ENCODE peak calls at places on chromosomes 7 and 10, in five cellular contexts. O is fibroblast of mammary gland, D is foreskin fibroblast, K is heart right ventricle, A is epithelial cell of esophagus. C is an unnamed sample.

GRCh38 chr7:91348686-91349085 is 84.5 kb downstream of the FZD1 start:
- DNase-seq in O (peak), D (peak), K (no peak), A (no peak), C (no peak)

GRCh38 chr7:114916261-114916892 is 5.5 kb upstream of the MDFIC start:
- DNase-seq in O (no peak), D (no peak), K (no peak), A (no peak), C (no peak)

GRCh38 chr10:35909291-35909690 is 267.2 kb upstream of the FZD8 start:
- DNase-seq in O (no peak), D (no peak), K (no peak), A (no peak), C (no peak)

GRCh38 chr10:100138921-100139496 is 46.8 kb downstream of the ERLIN1 start:
- DNase-seq in O (no peak), D (no peak), K (no peak), A (no peak), C (no peak)

GRCh38 chr10:125375210-125375609 is 214.8 kb upstream of the CTBP2 start:
- DNase-seq in O (no peak), D (no peak), K (no peak), A (peak), C (peak)

GRCh38 chr10:3745582-3745981 is 39.4 kb downstream of the KLF6 start:
- DNase-seq in O (no peak), D (no peak), K (no peak), A (no peak), C (no peak)

GRCh38 chr7:157719008-157719682 is 382.3 kb downstream of the DNAJB6 start:
- DNase-seq in O (no peak), D (no peak), K (no peak), A (no peak), C (no peak)

GRCh38 chr10:58963101-58963534 is 213.3 kb upstream of the PHYHIPL start:
- DNase-seq in O (no peak), D (no peak), K (no peak), A (peak), C (no peak)

GRCh38 chr7:12322287-12322902 is 81.3 kb downstream of the VWDE start:
- DNase-seq in O (peak), D (peak), K (no peak), A (peak), C (no peak)

GRCh38 chr10:792083-792791 is 102.8 kb upstream of the DIP2C start:
- DNase-seq in O (no peak), D (no peak), K (no peak), A (no peak), C (no peak)

GRCh38 chr7:7843972-7844371 is 124.6 kb upstream of the GLCCI1 start:
- DNase-seq in O (no peak), D (peak), K (no peak), A (no peak), C (no peak)

GRCh38 chr7:118111347-118111746 is 72.6 kb upstream of the LSM8 start:
- DNase-seq in O (peak), D (no peak), K (no peak), A (peak), C (no peak)

GRCh38 chr7:80661729-80662128 is 23.3 kb downstream of the CD36 start:
- DNase-seq in O (peak), D (peak), K (no peak), A (no peak), C (no peak)

GRCh38 chr7:101172854-101173751 is 7.0 kb downstream of the NAT16 start:
- DNase-seq in O (peak), D (peak), K (peak), A (peak), C (no peak)

GRCh38 chr10:110398419-110399162 is 93.9 kb upstream of the SMNDC1 start:
- DNase-seq in O (peak), D (peak), K (no peak), A (peak), C (peak)

GRCh38 chr10:72935358-72935757 is 19.2 kb downstream of the PLA2G12B start:
- DNase-seq in O (peak), D (peak), K (no peak), A (peak), C (no peak)

GRCh38 chr7:126302639-126303038 is 950.1 kb downstream of the GRM8 start:
- DNase-seq in O (no peak), D (no peak), K (no peak), A (peak), C (no peak)

GRCh38 chr10:47033081-47033480 is 121.9 kb downstream of the PTPN20 start:
- DNase-seq in O (no peak), D (no peak), K (no peak), A (no peak), C (no peak)

GRCh38 chr7:139182363-139182762 is 48.7 kb upstream of the UBN2 start:
- DNase-seq in O (no peak), D (no peak), K (no peak), A (no peak), C (no peak)

GRCh38 chr10:4081691-4082111 is 296.7 kb upstream of the KLF6 start:
- DNase-seq in O (peak), D (peak), K (no peak), A (no peak), C (no peak)

GRCh38 chr10:132454296-132455198 is 57.5 kb downstream of the PWWP2B start:
- DNase-seq in O (no peak), D (no peak), K (no peak), A (no peak), C (no peak)

GRCh38 chr10:49612513-49613159 is 1.2 kb upstream of the CHAT start:
- DNase-seq in O (no peak), D (no peak), K (no peak), A (no peak), C (no peak)

GRCh38 chr10:102460836-102461186 is 9.5 kb upstream of the C10orf95 start:
- DNase-seq in O (no peak), D (no peak), K (no peak), A (no peak), C (no peak)

GRCh38 chr10:52631648-52632047 is 140.9 kb downstream of the MBL2 start:
- DNase-seq in O (no peak), D (no peak), K (no peak), A (no peak), C (no peak)

GRCh38 chr7:98733036-98733435 is 116.0 kb downstream of the NPTX2 start:
- DNase-seq in O (peak), D (peak), K (no peak), A (peak), C (no peak)

GRCh38 chr10:30111340-30111980 is 52.1 kb upstream of the JCAD start:
- DNase-seq in O (peak), D (peak), K (no peak), A (peak), C (no peak)

GRCh38 chr10:73916761-73917470 is 6.0 kb downstream of the PLAU start:
- DNase-seq in O (no peak), D (no peak), K (no peak), A (peak), C (no peak)

GRCh38 chr7:22295402-22296264 is 61.3 kb downstream of the RAPGEF5 start:
- DNase-seq in O (peak), D (peak), K (no peak), A (peak), C (no peak)

DNA sequence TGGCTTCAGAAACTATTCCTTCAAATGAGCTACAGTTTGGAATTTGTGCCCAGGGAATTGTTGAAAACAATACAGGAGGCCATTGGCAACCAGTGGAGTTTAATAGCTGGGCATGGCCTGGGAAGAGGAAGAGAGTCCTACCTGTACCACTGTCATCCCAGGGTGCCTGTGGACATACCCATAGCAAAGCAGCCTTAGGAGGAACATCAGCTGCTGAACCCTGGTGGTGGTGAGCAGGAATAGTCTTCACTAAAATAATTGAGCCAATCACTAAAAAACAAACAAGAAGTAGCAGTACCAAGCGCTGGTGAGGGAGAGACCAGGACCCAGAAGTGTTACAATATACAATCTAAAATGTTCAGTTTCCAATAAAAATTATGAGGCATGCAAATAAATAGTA is 14.5 kb downstream of the IGFBP1 start:
- DNase-seq in O (no peak), D (no peak), K (no peak), A (no peak), C (no peak)
- TF ChIP-seq CTCF in O (peak), D (no peak), K (no peak), A (no peak), C (peak)

GRCh38 chr10:116848912-116849270 is 408 bp upstream of the ENO4 start:
- DNase-seq in O (no peak), D (no peak), K (no peak), A (no peak), C (no peak)
- H3K4me3 ChIP-seq in O (peak), D (peak), K (peak), A (peak), C (peak)

GRCh38 chr10:43120948-43121290 is 17.3 kb upstream of the CSGALNACT2 start:
- DNase-seq in O (no peak), D (no peak), K (no peak), A (no peak), C (no peak)
- TF ChIP-seq CTCF in O (no peak), D (no peak), K (no peak), A (no peak), C (no peak)

DNA sequence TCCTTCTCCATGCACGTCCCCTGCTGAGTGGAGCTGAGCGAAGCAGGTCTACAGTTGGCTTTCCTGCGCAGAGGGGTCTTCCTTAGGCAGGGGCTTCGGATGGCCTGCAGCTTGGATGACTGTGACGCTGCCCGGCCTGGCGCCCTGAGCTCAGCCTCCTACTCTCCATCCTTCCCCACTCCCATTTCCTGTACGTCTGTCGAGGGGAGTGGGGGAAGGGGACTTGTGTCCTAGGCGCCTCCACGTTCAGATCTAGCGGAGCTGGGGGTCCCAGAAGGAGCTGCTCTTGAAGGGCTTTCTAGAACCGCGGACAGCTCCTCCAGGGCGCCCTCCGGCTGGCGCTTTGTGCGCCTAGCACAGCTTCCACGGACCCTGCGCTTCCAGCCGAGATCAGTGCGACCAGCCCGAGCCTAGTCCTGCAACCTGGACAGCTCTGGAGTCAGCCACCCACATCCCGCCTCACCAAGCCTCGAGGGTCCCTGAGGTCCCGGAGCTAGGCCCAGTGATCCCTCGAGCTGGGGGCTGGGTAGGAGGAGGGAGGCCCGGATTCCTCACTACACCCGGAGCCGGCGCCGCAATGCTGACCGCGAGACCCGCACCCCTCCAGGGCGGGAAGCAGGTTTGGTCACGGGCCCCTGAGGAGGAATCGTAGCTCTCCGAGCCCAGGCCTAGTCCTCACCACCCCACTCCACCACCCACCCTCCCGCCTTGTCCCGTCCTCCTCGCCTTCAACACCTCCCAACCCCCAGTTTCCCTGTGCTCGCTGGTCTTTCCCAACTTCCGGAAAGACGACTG is 1.8 kb downstream of the GRID1 start:
- DNase-seq in O (no peak), D (no peak), K (no peak), A (no peak), C (no peak)
- H3K4me3 ChIP-seq in O (no peak), D (no peak), K (no peak), A (peak), C (peak)

DNA sequence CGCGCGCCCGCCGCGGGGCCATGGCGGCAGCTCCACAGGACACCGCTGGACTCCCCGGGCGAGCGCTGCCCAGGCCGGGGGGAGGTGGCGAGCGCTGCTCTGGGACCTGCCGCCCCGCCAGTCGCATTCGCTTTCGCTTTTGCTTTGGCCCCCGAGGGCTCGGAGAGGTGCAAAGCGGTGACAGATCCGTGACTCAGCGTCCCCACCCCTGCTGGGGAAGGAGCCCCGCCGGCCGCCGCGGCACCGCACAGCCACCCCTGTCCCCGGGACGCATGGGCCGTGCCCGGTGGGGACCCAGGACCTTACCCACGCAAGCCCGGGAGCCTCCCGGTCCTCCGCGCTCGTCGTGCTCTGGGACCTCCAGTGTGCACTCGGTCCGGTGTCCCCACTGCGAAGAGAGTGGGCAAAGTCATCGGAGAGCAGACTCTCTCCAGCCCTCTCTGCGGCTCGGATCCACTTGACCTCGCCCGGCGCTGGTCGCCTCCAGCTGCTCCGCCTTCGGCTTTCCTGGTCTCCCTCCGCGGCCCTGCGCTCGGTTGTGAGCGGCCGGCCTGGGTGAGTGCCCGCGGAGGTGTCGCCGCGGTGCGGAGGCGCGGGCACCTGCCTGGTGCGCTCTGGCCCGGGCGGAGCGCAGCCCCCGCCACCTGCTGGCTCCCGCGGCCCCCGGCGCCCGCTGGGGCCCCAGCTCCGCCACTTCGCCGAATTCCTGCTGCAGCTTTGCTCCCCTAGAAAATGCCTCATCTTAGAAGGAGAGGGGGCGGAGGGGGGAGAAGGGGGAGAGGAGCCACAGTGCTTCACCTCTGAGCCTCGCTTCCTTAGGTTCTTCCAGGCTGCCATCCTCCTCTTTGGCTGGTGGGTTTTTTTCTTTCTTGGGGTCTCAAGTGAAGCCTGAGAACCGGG is at the start of gene IL15RA:
- DNase-seq in O (peak), D (peak), K (peak), A (peak), C (no peak)
- TF ChIP-seq CTCF in O (no peak), D (no peak), K (no peak), A (no peak), C (no peak)

GRCh38 chr7:45106820-45107219 is 4.7 kb downstream of the TBRG4 start:
- DNase-seq in O (no peak), D (no peak), K (no peak), A (no peak), C (no peak)
- H3K4me3 ChIP-seq in O (no peak), D (no peak), K (no peak), A (no peak), C (no peak)

GRCh38 chr10:114900658-114901057 is 37.3 kb upstream of the TRUB1 start:
- DNase-seq in O (no peak), D (no peak), K (no peak), A (no peak), C (no peak)

GRCh38 chr10:114899982-114900381 is 38.0 kb upstream of the TRUB1 start:
- DNase-seq in O (no peak), D (no peak), K (no peak), A (no peak), C (no peak)

GRCh38 chr10:114908896-114909295 is 29.1 kb upstream of the TRUB1 start:
- DNase-seq in O (no peak), D (no peak), K (no peak), A (peak), C (no peak)

GRCh38 chr10:114902151-114902550 is 35.8 kb upstream of the TRUB1 start:
- DNase-seq in O (no peak), D (no peak), K (no peak), A (no peak), C (no peak)

DNA sequence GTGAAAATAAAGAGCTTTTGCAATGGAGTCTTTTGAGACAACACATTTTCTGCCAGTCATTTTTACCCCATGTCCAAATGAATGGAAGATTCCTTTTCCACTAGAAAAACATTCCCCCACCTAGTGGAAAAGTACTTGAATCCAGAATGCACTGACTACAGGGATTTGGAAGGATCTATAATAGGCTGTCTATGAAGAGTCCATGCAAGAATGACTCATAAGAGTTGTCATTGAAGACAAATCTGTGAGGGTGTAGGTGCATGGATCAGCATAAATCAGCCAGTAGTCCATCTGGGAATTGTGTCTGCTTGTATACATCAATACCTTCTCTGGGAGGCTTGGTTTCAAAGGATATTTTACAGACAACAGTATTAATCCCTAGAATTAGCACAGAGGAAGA is 32.5 kb upstream of the TRUB1 start:
- DNase-seq in O (peak), D (peak), K (no peak), A (peak), C (no peak)
- TF ChIP-seq CTCF in O (no peak), D (no peak), K (no peak), A (no peak), C (no peak)

DNA sequence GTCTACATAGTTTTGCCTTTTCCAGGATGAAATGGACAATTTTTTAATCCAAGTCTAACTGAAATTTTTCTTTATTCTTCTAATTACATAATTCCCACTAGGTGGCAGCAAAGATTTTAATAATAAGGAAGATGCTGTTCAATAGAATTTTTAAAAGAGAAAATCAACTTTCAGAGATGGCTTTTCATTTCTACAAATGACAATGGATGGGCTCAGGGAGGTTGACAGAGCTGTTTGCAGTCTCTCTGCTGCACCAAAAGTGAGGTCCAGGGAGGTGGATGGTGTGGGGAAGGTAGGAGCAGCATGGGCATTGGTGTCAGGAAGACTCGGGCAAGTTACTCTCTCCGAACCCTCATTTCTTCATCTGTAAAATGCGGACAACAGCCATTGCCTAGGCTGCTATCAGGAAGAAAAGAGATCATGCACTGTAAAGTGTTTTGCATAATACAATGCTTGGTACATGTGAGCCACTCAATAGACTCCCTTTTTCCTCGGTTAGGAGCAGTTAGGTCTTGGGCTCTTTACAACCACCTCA is 107.3 kb downstream of the ABLIM1 start:
- DNase-seq in O (peak), D (peak), K (no peak), A (peak), C (no peak)
- H3K4me3 ChIP-seq in O (no peak), D (no peak), K (no peak), A (peak), C (no peak)

C was measured in epithelial cell of proximal tubule.